ENCODE peak calls at places on chromosomes 7 and 10, in nine cellular contexts. V, D, Q, P, Y, F, B, I and J are unnamed samples. For H3K4me1, the result is how much of the 10 kb centered on the place peaks cover.

GRCh38 chr10:44811072-44811471 is 100.1 kb upstream of the TMEM72 start:
- DNase-seq in V (peak), D (no peak), Q (no peak), P (no peak), Y (no peak), F (peak), B (peak), I (no peak), J (no peak)

GRCh38 chr10:107898392-107898791 is 733.9 kb upstream of the SORCS1 start:
- DNase-seq in V (no peak), D (no peak), Q (no peak), P (no peak), Y (no peak), F (no peak), B (no peak), I (no peak), J (no peak)

GRCh38 chr10:44960482-44961230 is 1.1 kb downstream of the RASSF4 start:
- DNase-seq in V (no peak), D (peak), Q (peak), P (no peak), Y (no peak), F (no peak), B (no peak), I (no peak), J (no peak)

GRCh38 chr10:122112625-122113160 is 123.7 kb downstream of the TACC2 start:
- DNase-seq in V (peak), D (peak), Q (peak), P (peak), Y (peak), F (peak), B (peak), I (peak), J (peak)

GRCh38 chr7:134174797-134175261 is 47.7 kb downstream of the LRGUK start:
- DNase-seq in V (no peak), D (no peak), Q (peak), P (peak), Y (no peak), F (peak), B (peak), I (no peak), J (no peak)

GRCh38 chr7:97732567-97733275 is 835 bp downstream of the TAC1 start:
- DNase-seq in V (no peak), D (no peak), Q (no peak), P (no peak), Y (no peak), F (no peak), B (no peak), I (no peak), J (no peak)

GRCh38 chr10:8047452-8048280 is 6.8 kb upstream of the GATA3 start:
- DNase-seq in V (no peak), D (no peak), Q (no peak), P (no peak), Y (no peak), F (no peak), B (no peak), I (no peak), J (no peak)

GRCh38 chr7:16089801-16090200 is 331.5 kb downstream of the CRPPA start:
- DNase-seq in V (no peak), D (no peak), Q (no peak), P (no peak), Y (no peak), F (no peak), B (no peak), I (no peak), J (no peak)

GRCh38 chr7:92297736-92298135 is 52.0 kb downstream of the ANKIB1 start:
- DNase-seq in V (no peak), D (no peak), Q (no peak), P (no peak), Y (no peak), F (no peak), B (no peak), I (no peak), J (no peak)

GRCh38 chr7:44084695-44085094 is 2.4 kb upstream of the POLM start:
- DNase-seq in V (no peak), D (no peak), Q (no peak), P (no peak), Y (no peak), F (peak), B (no peak), I (no peak), J (no peak)

GRCh38 chr7:99029481-99030144 is 114.3 kb downstream of the SMURF1 start:
- DNase-seq in V (no peak), D (no peak), Q (no peak), P (no peak), Y (no peak), F (peak), B (no peak), I (no peak), J (peak)

GRCh38 chr7:2856388-2857169 is 12.5 kb upstream of the GNA12 start:
- DNase-seq in V (peak), D (no peak), Q (peak), P (no peak), Y (no peak), F (no peak), B (no peak), I (no peak), J (no peak)

GRCh38 chr7:84529480-84530205 is 335.1 kb upstream of the SEMA3A start:
- DNase-seq in V (no peak), D (no peak), Q (no peak), P (peak), Y (no peak), F (peak), B (peak), I (no peak), J (no peak)

GRCh38 chr7:1255083-1255816 is 22.6 kb downstream of the UNCX start:
- DNase-seq in V (no peak), D (no peak), Q (no peak), P (no peak), Y (no peak), F (no peak), B (no peak), I (no peak), J (no peak)

GRCh38 chr7:78953090-78953489 is 500.4 kb downstream of the MAGI2 start:
- DNase-seq in V (no peak), D (no peak), Q (no peak), P (no peak), Y (no peak), F (peak), B (no peak), I (no peak), J (no peak)

GRCh38 chr7:106568002-106568679 is 92.8 kb downstream of the CCDC71L start:
- DNase-seq in V (no peak), D (no peak), Q (no peak), P (no peak), Y (no peak), F (no peak), B (no peak), I (no peak), J (no peak)

GRCh38 chr10:93796167-93796566 is 38.4 kb downstream of the LGI1 start:
- DNase-seq in V (no peak), D (no peak), Q (no peak), P (no peak), Y (no peak), F (no peak), B (no peak), I (no peak), J (no peak)

GRCh38 chr7:47266131-47266706 is 315.7 kb downstream of the TNS3 start:
- DNase-seq in V (peak), D (peak), Q (peak), P (peak), Y (peak), F (peak), B (peak), I (peak), J (peak)

GRCh38 chr7:22251284-22251683 is 105.7 kb downstream of the RAPGEF5 start:
- DNase-seq in V (no peak), D (no peak), Q (no peak), P (no peak), Y (no peak), F (no peak), B (no peak), I (no peak), J (no peak)

GRCh38 chr10:90289037-90289436 is 568.8 kb downstream of the HTR7 start:
- DNase-seq in V (no peak), D (no peak), Q (no peak), P (no peak), Y (no peak), F (peak), B (peak), I (no peak), J (no peak)

GRCh38 chr7:46153583-46153950 is 232.5 kb upstream of the IGFBP3 start:
- DNase-seq in V (no peak), D (no peak), Q (no peak), P (no peak), Y (no peak), F (no peak), B (no peak), I (no peak), J (no peak)

GRCh38 chr10:88156341-88156740 is 292.9 kb downstream of the PTEN start:
- DNase-seq in V (no peak), D (no peak), Q (no peak), P (no peak), Y (no peak), F (peak), B (no peak), I (no peak), J (no peak)

GRCh38 chr10:112175409-112175808 is 8.2 kb downstream of the GPAM start:
- DNase-seq in V (no peak), D (no peak), Q (no peak), P (no peak), Y (no peak), F (no peak), B (no peak), I (no peak), J (no peak)

GRCh38 chr10:5234106-5234877 is 37.7 kb downstream of the AKR1C4 start:
- DNase-seq in V (no peak), D (no peak), Q (peak), P (peak), Y (no peak), F (peak), B (peak), I (peak), J (peak)

GRCh38 chr10:86657011-86657395 is 2.7 kb downstream of the OPN4 start:
- DNase-seq in V (no peak), D (peak), Q (no peak), P (no peak), Y (peak), F (no peak), B (no peak), I (peak), J (no peak)

GRCh38 chr7:17557305-17557704 is 258.9 kb downstream of the AHR start:
- DNase-seq in V (no peak), D (no peak), Q (no peak), P (no peak), Y (no peak), F (peak), B (no peak), I (no peak), J (no peak)

GRCh38 chr7:116628971-116629586 is 42.9 kb upstream of the MET start:
- DNase-seq in V (peak), D (no peak), Q (no peak), P (peak), Y (no peak), F (peak), B (peak), I (peak), J (peak)

GRCh38 chr10:124194199-124194824 is 100.9 kb upstream of the CHST15 start:
- DNase-seq in V (no peak), D (no peak), Q (no peak), P (no peak), Y (peak), F (no peak), B (no peak), I (no peak), J (no peak)

GRCh38 chr7:17298840-17299476 is 506 bp downstream of the AHR start:
- DNase-seq in V (peak), D (peak), Q (no peak), P (peak), Y (peak), F (peak), B (peak), I (peak), J (peak)

GRCh38 chr10:29304259-29305030 is 15.6 kb downstream of the LYZL1 start:
- DNase-seq in V (no peak), D (no peak), Q (peak), P (peak), Y (no peak), F (peak), B (peak), I (peak), J (peak)

GRCh38 chr7:105765846-105766245 is 110.6 kb downstream of the ATXN7L1 start:
- DNase-seq in V (no peak), D (peak), Q (no peak), P (no peak), Y (no peak), F (no peak), B (no peak), I (no peak), J (no peak)

GRCh38 chr10:101997803-101998202 is 58.2 kb downstream of the ARMH3 start:
- DNase-seq in V (no peak), D (no peak), Q (no peak), P (no peak), Y (no peak), F (no peak), B (no peak), I (no peak), J (no peak)

GRCh38 chr7:107961399-107961798 is 41.6 kb downstream of the LAMB1 start:
- DNase-seq in V (peak), D (no peak), Q (no peak), P (no peak), Y (no peak), F (no peak), B (peak), I (peak), J (no peak)
- H3K27ac ChIP-seq in V (no peak), D (no peak), Q (no peak), P (no peak), Y (no peak), F (no peak), B (no peak), I (peak), J (no peak)

DNA sequence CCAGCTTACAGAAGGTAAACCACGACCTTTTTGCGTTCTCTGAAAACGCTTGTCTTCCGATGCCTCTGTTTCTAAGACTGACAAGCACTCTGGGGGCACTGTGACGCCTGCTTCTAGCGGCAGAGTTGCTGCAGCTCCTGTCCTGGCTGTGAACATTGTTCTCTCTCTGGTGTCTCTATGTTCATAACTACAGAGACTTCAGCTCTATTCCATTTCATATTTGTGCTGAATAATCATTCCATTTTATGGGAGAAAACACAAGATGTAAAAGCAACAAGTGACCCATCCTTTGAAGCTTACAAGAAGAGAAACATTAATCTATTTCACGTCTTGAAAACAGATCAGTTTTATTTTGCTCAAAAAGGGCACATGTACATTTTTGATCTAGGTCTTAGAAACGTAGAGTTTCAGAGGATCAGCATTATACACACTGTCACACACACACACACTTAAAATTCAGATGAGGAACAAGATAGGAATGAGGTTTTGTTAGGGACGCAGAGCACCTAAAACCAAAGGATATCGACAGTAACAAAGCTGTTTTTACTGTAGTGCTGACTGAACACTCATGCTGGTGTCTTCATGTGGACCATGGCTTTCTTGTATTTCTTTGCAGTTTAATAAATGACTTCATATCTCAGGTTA is 3.0 kb downstream of the IKZF1 start:
- DNase-seq in V (no peak), D (peak), Q (no peak), P (no peak), Y (no peak), F (no peak), B (no peak), I (peak), J (no peak)
- H3K4me1 ChIP-seq in V (under half), D (under half), Q (under half), P (under half), Y (under half), F (under half), B (under half), I (under half), J (under half)

GRCh38 chr10:100350914-100351485 is 4.0 kb downstream of the SCD start:
- DNase-seq in V (no peak), D (no peak), Q (no peak), P (no peak), Y (no peak), F (no peak), B (no peak), I (no peak), J (no peak)
- TF ChIP-seq POLR2A in V (no peak), D (no peak), Q (peak), P (no peak), Y (no peak), F (no peak), B (no peak), I (no peak), J (no peak)

DNA sequence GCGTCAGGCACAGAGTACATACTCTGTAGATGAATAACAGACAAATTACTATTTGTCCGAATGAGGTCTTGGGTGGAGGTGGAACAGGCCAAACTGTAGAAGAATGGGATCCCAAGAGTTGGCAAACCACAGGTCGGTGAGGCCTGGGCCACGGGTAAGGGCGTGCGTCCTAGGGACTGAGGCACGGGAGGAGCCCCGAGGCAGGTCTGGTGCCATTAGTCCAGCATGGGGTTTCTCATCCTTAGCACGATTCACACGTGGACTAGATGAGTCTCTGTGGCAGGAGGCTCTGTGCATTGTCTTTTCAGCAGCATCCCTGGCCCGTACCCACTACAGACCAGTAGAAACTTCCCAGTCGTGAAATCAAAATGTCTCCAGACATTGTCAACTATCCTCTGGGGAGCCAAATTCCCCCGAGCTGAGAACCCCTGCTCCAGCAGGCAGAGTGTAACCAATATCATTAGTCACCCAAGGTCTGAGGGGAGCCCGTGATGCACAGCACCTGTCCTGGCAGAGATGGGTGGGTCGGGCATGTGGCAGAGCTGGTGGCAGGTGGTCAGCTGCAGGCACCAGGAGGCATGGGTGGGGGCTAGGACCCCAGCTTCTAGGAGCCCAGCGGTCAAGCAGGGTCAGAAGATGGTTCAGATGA is 61.3 kb downstream of the COL13A1 start:
- DNase-seq in V (no peak), D (no peak), Q (no peak), P (no peak), Y (no peak), F (no peak), B (no peak), I (no peak), J (no peak)
- H3K27ac ChIP-seq in V (no peak), D (no peak), Q (no peak), P (peak), Y (no peak), F (peak), B (no peak), I (no peak), J (no peak)

GRCh38 chr7:151728286-151728660 is 148.6 kb downstream of the PRKAG2 start:
- DNase-seq in V (no peak), D (no peak), Q (no peak), P (no peak), Y (no peak), F (no peak), B (no peak), I (no peak), J (no peak)
- H3K4me1 ChIP-seq in V (under half), D (under half), Q (under half), P (under half), Y (under half), F (under half), B (under half), I (under half), J (under half)

GRCh38 chr7:140326116-140326928 is 72.0 kb downstream of the SLC37A3 start:
- DNase-seq in V (peak), D (peak), Q (peak), P (peak), Y (no peak), F (peak), B (peak), I (peak), J (peak)

GRCh38 chr7:140327261-140327661 is 71.1 kb downstream of the SLC37A3 start:
- DNase-seq in V (no peak), D (peak), Q (no peak), P (no peak), Y (no peak), F (no peak), B (no peak), I (peak), J (no peak)

GRCh38 chr7:140324714-140325113 is 73.6 kb downstream of the SLC37A3 start:
- DNase-seq in V (no peak), D (no peak), Q (no peak), P (no peak), Y (no peak), F (no peak), B (no peak), I (no peak), J (no peak)

GRCh38 chr7:140325600-140325999 is 72.7 kb downstream of the SLC37A3 start:
- DNase-seq in V (no peak), D (no peak), Q (no peak), P (no peak), Y (no peak), F (no peak), B (no peak), I (no peak), J (no peak)

GRCh38 chr7:140322759-140323158 is 75.6 kb downstream of the SLC37A3 start:
- DNase-seq in V (no peak), D (no peak), Q (no peak), P (no peak), Y (no peak), F (no peak), B (no peak), I (no peak), J (no peak)
- TF ChIP-seq POLR2A in V (no peak), D (no peak), Q (no peak), P (no peak), Y (no peak), F (no peak), B (no peak), I (no peak), J (no peak)

GRCh38 chr7:100559127-100559526 is 14.6 kb downstream of the SAP25 start:
- DNase-seq in V (no peak), D (no peak), Q (no peak), P (no peak), Y (no peak), F (no peak), B (no peak), I (no peak), J (no peak)
- H3K27ac ChIP-seq in V (no peak), D (no peak), Q (peak), P (peak), Y (peak), F (no peak), B (peak), I (peak), J (peak)

DNA sequence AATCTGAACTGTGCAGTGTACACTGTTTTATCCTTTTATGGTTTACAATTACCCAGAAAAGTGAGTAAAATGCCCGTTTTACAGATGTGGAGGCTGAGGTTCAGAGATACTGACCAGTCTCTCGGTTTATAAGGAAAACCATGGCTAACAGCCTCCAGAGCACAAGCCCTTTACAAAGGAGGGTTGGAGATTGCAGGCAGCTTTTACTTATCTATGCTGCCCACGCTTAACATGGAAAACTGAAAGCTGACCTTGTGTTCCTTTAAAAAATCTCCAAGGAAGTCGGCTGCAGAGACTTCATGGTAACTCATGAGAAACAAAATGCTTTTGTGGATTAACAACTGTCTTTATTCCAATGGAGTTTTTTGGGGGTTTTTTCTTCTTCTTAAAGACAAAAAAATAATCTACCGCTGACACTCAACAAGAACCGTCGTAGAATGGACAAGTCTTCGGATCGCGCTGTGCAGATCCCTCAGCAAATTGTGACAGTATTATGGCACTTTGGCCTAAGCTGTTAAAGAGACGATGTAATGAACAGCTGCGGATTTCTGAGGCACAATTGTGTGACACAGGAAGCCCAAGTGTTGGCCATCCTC is 652 bp upstream of the SLF2 start:
- DNase-seq in V (no peak), D (no peak), Q (no peak), P (no peak), Y (no peak), F (peak), B (peak), I (no peak), J (no peak)
- H3K4me1 ChIP-seq in V (under half), D (under half), Q (half or more), P (under half), Y (under half), F (under half), B (under half), I (under half), J (under half)